ENCODE peak calls at places on chromosomes 13 and 19, in nine cellular contexts. One of them, this sample, is unnamed.
A peak's percentile ranks its signal among the peaks of the same experiment; 100 is the strongest.

GRCh38 chr13:53069800-53070199 is 41.2 kb downstream of the OLFM4 start:
- DNase-seq in neural crest cell: no peak
- DNase-seq in neural progenitor cell: no peak
- DNase-seq in endothelial cell: no peak
- DNase-seq in K562: no peak
- DNase-seq in H1: no peak
- DNase-seq in psoas muscle: no peak
- DNase-seq in HCT116: no peak
- DNase-seq in HFF-Myc: no peak
- DNase-seq in this sample: no peak

GRCh38 chr13:112651750-112652511 is 37.9 kb upstream of the ATP11A start:
- DNase-seq in H1: no peak
- DNase-seq in neural progenitor cell: no peak
- DNase-seq in HCT116: no peak
- DNase-seq in HFF-Myc: no peak
- DNase-seq in neural crest cell: no peak
- DNase-seq in endothelial cell: no peak
- DNase-seq in psoas muscle: no peak
- DNase-seq in K562: no peak
- DNase-seq in this sample: no peak

GRCh38 chr19:46115396-46116109 is 8.9 kb downstream of the IGFL3 start:
- DNase-seq in neural progenitor cell: no peak
- DNase-seq in HCT116: peak; percentile 33
- DNase-seq in endothelial cell: no peak
- DNase-seq in psoas muscle: no peak
- DNase-seq in neural crest cell: no peak
- DNase-seq in H1: no peak
- DNase-seq in K562: no peak
- DNase-seq in HFF-Myc: peak; percentile 42
- DNase-seq in this sample: no peak

GRCh38 chr13:42970824-42971669 is 21.0 kb downstream of the EPSTI1 start:
- DNase-seq in neural progenitor cell: peak; percentile 71
- DNase-seq in H1: peak; percentile 58
- DNase-seq in HFF-Myc: peak; percentile 12
- DNase-seq in psoas muscle: no peak
- DNase-seq in neural crest cell: peak; percentile 15
- DNase-seq in endothelial cell: peak; percentile 51
- DNase-seq in HCT116: peak; percentile 61
- DNase-seq in K562: peak; percentile 46
- DNase-seq in this sample: no peak

GRCh38 chr13:99811067-99811715 is 160.4 kb downstream of the ZIC5 start:
- DNase-seq in K562: no peak
- DNase-seq in HFF-Myc: no peak
- DNase-seq in HCT116: no peak
- DNase-seq in neural crest cell: no peak
- DNase-seq in endothelial cell: no peak
- DNase-seq in H1: no peak
- DNase-seq in psoas muscle: no peak
- DNase-seq in neural progenitor cell: no peak
- DNase-seq in this sample: no peak

GRCh38 chr19:35476149-35476548 is 14.1 kb downstream of the KRTDAP start:
- DNase-seq in psoas muscle: no peak
- DNase-seq in H1: peak; percentile 83
- DNase-seq in K562: peak; percentile 66
- DNase-seq in HFF-Myc: no peak
- DNase-seq in neural progenitor cell: peak; percentile 35
- DNase-seq in neural crest cell: no peak
- DNase-seq in HCT116: peak; percentile 16
- DNase-seq in endothelial cell: no peak
- DNase-seq in this sample: no peak

GRCh38 chr19:48798937-48799336 is 11.9 kb downstream of the BCAT2 start:
- DNase-seq in psoas muscle: no peak
- DNase-seq in H1: peak; percentile 65
- DNase-seq in endothelial cell: no peak
- DNase-seq in neural progenitor cell: peak; percentile 51
- DNase-seq in K562: no peak
- DNase-seq in HCT116: no peak
- DNase-seq in neural crest cell: no peak
- DNase-seq in HFF-Myc: no peak
- DNase-seq in this sample: no peak

GRCh38 chr13:32645854-32646253 is 59.6 kb downstream of the PDS5B start:
- DNase-seq in HCT116: no peak
- DNase-seq in neural progenitor cell: no peak
- DNase-seq in endothelial cell: no peak
- DNase-seq in neural crest cell: no peak
- DNase-seq in HFF-Myc: no peak
- DNase-seq in K562: no peak
- DNase-seq in H1: no peak
- DNase-seq in psoas muscle: no peak
- DNase-seq in this sample: no peak

GRCh38 chr13:40207110-40207478 is 459.3 kb downstream of the FOXO1 start:
- DNase-seq in neural crest cell: no peak
- DNase-seq in H1: no peak
- DNase-seq in endothelial cell: no peak
- DNase-seq in HFF-Myc: no peak
- DNase-seq in neural progenitor cell: no peak
- DNase-seq in HCT116: no peak
- DNase-seq in K562: no peak
- DNase-seq in psoas muscle: no peak
- DNase-seq in this sample: no peak

GRCh38 chr19:6062961-6063575 is 47.2 kb downstream of the RFX2 start:
- DNase-seq in psoas muscle: no peak
- DNase-seq in K562: no peak
- DNase-seq in endothelial cell: no peak
- DNase-seq in neural progenitor cell: no peak
- DNase-seq in HFF-Myc: no peak
- DNase-seq in H1: no peak
- DNase-seq in neural crest cell: no peak
- DNase-seq in HCT116: no peak
- DNase-seq in this sample: no peak

GRCh38 chr19:33193864-33194362 is at the start of gene LRP3:
- DNase-seq in H1: no peak
- DNase-seq in HCT116: no peak
- DNase-seq in HFF-Myc: no peak
- DNase-seq in psoas muscle: peak; percentile 54
- DNase-seq in neural progenitor cell: peak; percentile 84
- DNase-seq in K562: peak; percentile 57
- DNase-seq in neural crest cell: peak; percentile 43
- DNase-seq in endothelial cell: no peak
- DNase-seq in this sample: no peak

GRCh38 chr19:4066682-4067395 is at the start of gene ZBTB7A:
- DNase-seq in HCT116: peak; percentile 53
- DNase-seq in HFF-Myc: no peak
- DNase-seq in endothelial cell: peak; percentile 72
- DNase-seq in neural progenitor cell: peak; percentile 75
- DNase-seq in K562: no peak
- DNase-seq in neural crest cell: peak; percentile 59
- DNase-seq in psoas muscle: peak; percentile 86
- DNase-seq in H1: no peak
- DNase-seq in this sample: peak; percentile 85

GRCh38 chr19:4066176-4066606 is 508 bp downstream of the ZBTB7A start:
- DNase-seq in K562: no peak
- DNase-seq in endothelial cell: peak; percentile 33
- DNase-seq in psoas muscle: peak; percentile 67
- DNase-seq in neural crest cell: no peak
- DNase-seq in HFF-Myc: no peak
- DNase-seq in neural progenitor cell: no peak
- DNase-seq in HCT116: no peak
- DNase-seq in H1: peak; percentile 77
- DNase-seq in this sample: no peak

GRCh38 chr19:4064073-4064550 is 2.6 kb downstream of the ZBTB7A start:
- DNase-seq in HFF-Myc: no peak
- DNase-seq in H1: no peak
- DNase-seq in neural crest cell: no peak
- DNase-seq in psoas muscle: peak; percentile 50
- DNase-seq in neural progenitor cell: peak; percentile 47
- DNase-seq in endothelial cell: no peak
- DNase-seq in K562: no peak
- DNase-seq in HCT116: no peak
- DNase-seq in this sample: no peak

GRCh38 chr19:4064551-4065260 is 2.0 kb downstream of the ZBTB7A start:
- DNase-seq in HCT116: no peak
- DNase-seq in endothelial cell: peak; percentile 47
- DNase-seq in HFF-Myc: no peak
- DNase-seq in K562: peak; percentile 76
- DNase-seq in H1: no peak
- DNase-seq in neural progenitor cell: peak; percentile 65
- DNase-seq in psoas muscle: peak; percentile 73
- DNase-seq in neural crest cell: no peak
- DNase-seq in this sample: peak; percentile 78

GRCh38 chr19:4065430-4066175 is 1.1 kb downstream of the ZBTB7A start:
- DNase-seq in HFF-Myc: peak; percentile 74
- DNase-seq in H1: peak; percentile 97
- DNase-seq in psoas muscle: peak; percentile 97
- DNase-seq in neural progenitor cell: peak; percentile 99
- DNase-seq in neural crest cell: peak; percentile 93
- DNase-seq in endothelial cell: peak; percentile 98
- DNase-seq in HCT116: peak; percentile 91
- DNase-seq in K562: peak; percentile 89
- DNase-seq in this sample: peak; percentile 96
- TF ChIP-seq CTCF in HFF-Myc: no peak
- TF ChIP-seq CTCF in H1: no peak
- TF ChIP-seq CTCF in psoas muscle: no peak
- TF ChIP-seq CTCF in neural progenitor cell: no peak
- TF ChIP-seq CTCF in neural crest cell: no peak
- TF ChIP-seq CTCF in endothelial cell: no peak
- TF ChIP-seq CTCF in HCT116: no peak
- TF ChIP-seq CTCF in K562: no peak
- TF ChIP-seq CTCF in this sample: no peak

GRCh38 chr19:4506449-4507149 is 11.7 kb downstream of the PLIN4 start:
- DNase-seq in H1: no peak
- DNase-seq in K562: no peak
- DNase-seq in neural progenitor cell: no peak
- DNase-seq in psoas muscle: no peak
- DNase-seq in HCT116: no peak
- DNase-seq in HFF-Myc: peak; percentile 45
- DNase-seq in neural crest cell: no peak
- DNase-seq in endothelial cell: no peak
- DNase-seq in this sample: no peak
- TF ChIP-seq CTCF in H1: no peak
- TF ChIP-seq CTCF in K562: peak; percentile 94
- TF ChIP-seq CTCF in neural progenitor cell: no peak
- TF ChIP-seq CTCF in psoas muscle: no peak
- TF ChIP-seq CTCF in HCT116: peak; percentile 14
- TF ChIP-seq CTCF in HFF-Myc: no peak
- TF ChIP-seq CTCF in neural crest cell: no peak
- TF ChIP-seq CTCF in endothelial cell: no peak
- TF ChIP-seq CTCF in this sample: no peak

GRCh38 chr13:74136089-74136658 is 2.0 kb upstream of the KLF12 start:
- DNase-seq in endothelial cell: peak; percentile 40
- DNase-seq in HCT116: no peak
- DNase-seq in neural crest cell: peak; percentile 9
- DNase-seq in K562: no peak
- DNase-seq in psoas muscle: peak; percentile 21
- DNase-seq in H1: no peak
- DNase-seq in HFF-Myc: no peak
- DNase-seq in neural progenitor cell: no peak
- DNase-seq in this sample: no peak
- TF ChIP-seq CTCF in endothelial cell: no peak
- TF ChIP-seq CTCF in HCT116: no peak
- TF ChIP-seq CTCF in neural crest cell: peak; percentile 10
- TF ChIP-seq CTCF in K562: no peak
- TF ChIP-seq CTCF in psoas muscle: no peak
- TF ChIP-seq CTCF in H1: no peak
- TF ChIP-seq CTCF in HFF-Myc: no peak
- TF ChIP-seq CTCF in neural progenitor cell: no peak
- TF ChIP-seq CTCF in this sample: no peak

GRCh38 chr19:56367829-56368711 is 25.3 kb downstream of the ZNF582 start:
- DNase-seq in HFF-Myc: peak; percentile 60
- DNase-seq in neural crest cell: peak; percentile 57
- DNase-seq in H1: peak; percentile 96
- DNase-seq in HCT116: no peak
- DNase-seq in neural progenitor cell: peak; percentile 93
- DNase-seq in endothelial cell: peak; percentile 91
- DNase-seq in psoas muscle: peak; percentile 94
- DNase-seq in K562: peak; percentile 85
- DNase-seq in this sample: peak; percentile 83
- TF ChIP-seq CTCF in HFF-Myc: no peak
- TF ChIP-seq CTCF in neural crest cell: peak; percentile 31
- TF ChIP-seq CTCF in H1: no peak
- TF ChIP-seq CTCF in HCT116: no peak
- TF ChIP-seq CTCF in neural progenitor cell: no peak
- TF ChIP-seq CTCF in endothelial cell: no peak
- TF ChIP-seq CTCF in psoas muscle: no peak
- TF ChIP-seq CTCF in K562: no peak
- TF ChIP-seq CTCF in this sample: no peak